ENCODE peak calls at places on chromosomes 11 and 22, in ten cellular contexts. R, J, P, V, B, K, F, G, U and M are unnamed samples.

GRCh38 chr22:19784396-19785175 is 24.0 kb downstream of the TBX1 start:
- DNase-seq in J (no peak), U (no peak), F (no peak), V (no peak), R (no peak), G (no peak), K (no peak), B (no peak), P (no peak), M (no peak)

GRCh38 chr22:35043251-35043931 is 22.6 kb upstream of the ISX start:
- DNase-seq in U (no peak), J (no peak), B (no peak), K (no peak), V (no peak), F (no peak), G (no peak), P (no peak), R (no peak), M (no peak)

GRCh38 chr11:105368711-105369110 is 229.1 kb upstream of the CARD18 start:
- DNase-seq in J (no peak), R (peak), U (no peak), G (no peak), F (no peak), V (no peak), P (no peak), B (no peak), K (no peak), M (no peak)

GRCh38 chr11:45043755-45044475 is 93.2 kb upstream of the TP53I11 start:
- DNase-seq in F (no peak), U (no peak), G (no peak), K (no peak), V (no peak), P (no peak), R (no peak), J (no peak), B (no peak), M (no peak)

GRCh38 chr11:123478352-123478986 is 48.4 kb downstream of the GRAMD1B start:
- DNase-seq in G (peak), R (no peak), V (no peak), J (peak), U (no peak), P (peak), K (no peak), F (peak), B (peak), M (peak)

GRCh38 chr11:94201004-94201465 is 72.4 kb downstream of the PANX1 start:
- DNase-seq in B (no peak), F (no peak), G (peak), V (no peak), R (peak), K (no peak), J (no peak), U (no peak), P (peak), M (no peak)

GRCh38 chr11:117191680-117192400 is 7.3 kb upstream of the TAGLN start:
- DNase-seq in K (no peak), R (no peak), B (peak), G (no peak), P (no peak), F (no peak), V (no peak), U (no peak), J (no peak), M (no peak)

GRCh38 chr11:13055200-13055599 is 46.1 kb downstream of the RASSF10 start:
- DNase-seq in R (no peak), G (no peak), V (no peak), B (no peak), F (no peak), P (no peak), U (no peak), K (no peak), J (no peak), M (no peak)

GRCh38 chr11:66224226-66224850 is 44.1 kb upstream of the RAB1B start:
- DNase-seq in P (no peak), K (no peak), G (no peak), B (no peak), J (no peak), U (no peak), F (no peak), R (no peak), V (no peak), M (no peak)

GRCh38 chr11:127493330-127493729 is 492.8 kb upstream of the KIRREL3 start:
- DNase-seq in P (no peak), R (no peak), G (peak), F (no peak), U (no peak), K (no peak), B (no peak), J (no peak), V (no peak), M (peak)

GRCh38 chr11:102940714-102941588 is 14.6 kb downstream of the MMP13 start:
- DNase-seq in P (peak), B (no peak), R (peak), J (peak), V (no peak), F (peak), K (peak), U (no peak), G (peak), M (peak)

GRCh38 chr11:87820026-87820425 is 355.2 kb downstream of the RAB38 start:
- DNase-seq in G (peak), U (no peak), P (no peak), F (no peak), B (no peak), J (no peak), K (no peak), R (no peak), V (no peak), M (no peak)

GRCh38 chr11:33490842-33491370 is 209.7 kb downstream of the C11orf91 start:
- DNase-seq in P (no peak), U (no peak), R (no peak), B (no peak), V (no peak), F (no peak), J (no peak), K (no peak), G (no peak), M (no peak)

GRCh38 chr11:27907534-27907933 is 200.4 kb downstream of the KIF18A start:
- DNase-seq in P (peak), K (no peak), V (no peak), U (no peak), F (no peak), R (no peak), J (no peak), G (no peak), B (no peak), M (no peak)

GRCh38 chr11:5696210-5696609 is 6.6 kb downstream of the TRIM22 start:
- DNase-seq in U (no peak), J (no peak), K (no peak), B (no peak), V (no peak), G (no peak), F (no peak), R (no peak), P (peak), M (no peak)

GRCh38 chr11:104120493-104121200 is 43.3 kb downstream of the PDGFD start:
- DNase-seq in R (no peak), V (no peak), B (no peak), F (no peak), J (no peak), U (no peak), G (no peak), K (no peak), P (no peak), M (no peak)

GRCh38 chr22:48857202-48857805 is 970.4 kb downstream of the BRD1 start:
- DNase-seq in F (no peak), J (no peak), P (no peak), V (no peak), G (no peak), K (no peak), B (no peak), R (no peak), U (no peak), M (no peak)

GRCh38 chr11:132874638-132875037 is 657.7 kb downstream of the OPCML start:
- DNase-seq in F (no peak), J (no peak), V (no peak), K (no peak), U (no peak), G (peak), R (peak), P (peak), B (no peak), M (no peak)

GRCh38 chr11:104041792-104042191 is 5.4 kb downstream of the DDI1 start:
- DNase-seq in U (no peak), R (no peak), F (no peak), V (no peak), K (no peak), B (no peak), P (no peak), G (no peak), J (no peak), M (no peak)

GRCh38 chr11:22337571-22338464 is at the start of gene SLC17A6:
- DNase-seq in P (no peak), G (peak), F (peak), V (no peak), U (no peak), K (no peak), J (no peak), B (no peak), R (no peak), M (no peak)

GRCh38 chr11:69391192-69392103 is 90.0 kb upstream of the LINC01488 start:
- DNase-seq in K (no peak), F (no peak), G (no peak), U (no peak), B (no peak), R (no peak), P (no peak), J (no peak), V (no peak), M (no peak)

GRCh38 chr11:36398261-36398953 is 102.3 kb downstream of the PRR5L start:
- DNase-seq in V (no peak), J (no peak), F (no peak), R (no peak), U (no peak), P (no peak), G (peak), K (no peak), B (no peak), M (no peak)

GRCh38 chr11:64787526-64788320 is 9.4 kb upstream of the SF1 start:
- DNase-seq in K (peak), B (no peak), J (peak), U (peak), P (peak), V (no peak), G (peak), F (no peak), R (no peak), M (no peak)

GRCh38 chr11:46604796-46605195 is 11.0 kb upstream of the AMBRA1 start:
- DNase-seq in R (no peak), U (no peak), B (no peak), F (no peak), J (no peak), V (no peak), G (no peak), P (no peak), K (no peak), M (no peak)

GRCh38 chr22:28344893-28345292 is 334.7 kb downstream of the TTC28 start:
- DNase-seq in V (no peak), P (no peak), R (no peak), K (no peak), G (no peak), U (no peak), J (no peak), F (no peak), B (no peak), M (no peak)

GRCh38 chr11:123219066-123219697 is 24.1 kb upstream of the CLMP start:
- DNase-seq in G (peak), F (no peak), U (no peak), P (peak), V (no peak), B (no peak), J (no peak), K (no peak), R (no peak), M (no peak)

GRCh38 chr11:56207796-56208195 is 26.3 kb downstream of the OR5T2 start:
- DNase-seq in P (no peak), F (no peak), V (no peak), U (no peak), K (no peak), B (no peak), R (no peak), J (no peak), G (no peak), M (no peak)

GRCh38 chr11:37199082-37199481 is 601.0 kb upstream of the RAG2 start:
- DNase-seq in J (no peak), U (no peak), B (no peak), V (no peak), G (no peak), R (no peak), P (no peak), F (no peak), K (no peak), M (no peak)

GRCh38 chr11:42524534-42525227 is 787.1 kb upstream of the API5 start:
- DNase-seq in J (no peak), P (no peak), U (no peak), K (peak), V (no peak), B (no peak), G (peak), F (peak), R (peak), M (no peak)

GRCh38 chr11:91248199-91248807 is 976.3 kb upstream of the FAT3 start:
- DNase-seq in F (peak), V (no peak), K (peak), P (peak), R (no peak), B (no peak), J (no peak), U (no peak), G (peak), M (no peak)

GRCh38 chr22:41256898-41257260 is 16.1 kb upstream of the CHADL start:
- DNase-seq in V (no peak), B (no peak), G (peak), K (no peak), P (no peak), J (no peak), R (no peak), U (no peak), F (no peak), M (no peak)

GRCh38 chr11:86664930-86665329 is 7.5 kb downstream of the ME3 start:
- DNase-seq in R (no peak), U (no peak), K (no peak), V (no peak), F (peak), P (no peak), G (no peak), B (no peak), J (no peak), M (no peak)

GRCh38 chr22:50027639-50028537 is 15.3 kb upstream of the IL17REL start:
- DNase-seq in F (no peak), V (no peak), R (peak), B (peak), K (no peak), P (no peak), U (peak), G (peak), J (peak), M (no peak)

GRCh38 chr11:61472868-61473267 is 35.7 kb upstream of the LRRC10B start:
- DNase-seq in P (no peak), U (no peak), R (no peak), V (no peak), K (peak), J (no peak), G (peak), B (peak), F (no peak), M (no peak)